ENCODE peak calls at places on chromosome 16, in six cellular contexts. One of them, this sample, is unnamed.

GRCh38 chr16:21283521-21284289 is 5.6 kb upstream of the CRYM start:
- DNase-seq in fibroblast of pulmonary artery: peak
- DNase-seq in ascending aorta: no peak
- DNase-seq in fibroblast of mammary gland: peak
- DNase-seq in uterus: peak
- DNase-seq in CD8-positive, alpha-beta T cell: no peak
- DNase-seq in this sample: peak

GRCh38 chr16:11386054-11386680 is 40.9 kb downstream of the RMI2 start:
- DNase-seq in fibroblast of pulmonary artery: no peak
- DNase-seq in ascending aorta: no peak
- DNase-seq in fibroblast of mammary gland: no peak
- DNase-seq in uterus: no peak
- DNase-seq in CD8-positive, alpha-beta T cell: no peak
- DNase-seq in this sample: no peak

GRCh38 chr16:58461640-58462039 is 38.3 kb upstream of the NDRG4 start:
- DNase-seq in fibroblast of pulmonary artery: no peak
- DNase-seq in ascending aorta: no peak
- DNase-seq in fibroblast of mammary gland: no peak
- DNase-seq in uterus: no peak
- DNase-seq in CD8-positive, alpha-beta T cell: no peak
- DNase-seq in this sample: no peak

GRCh38 chr16:12833939-12834338 is 30.3 kb upstream of the CPPED1 start:
- DNase-seq in fibroblast of pulmonary artery: no peak
- DNase-seq in ascending aorta: no peak
- DNase-seq in fibroblast of mammary gland: no peak
- DNase-seq in uterus: no peak
- DNase-seq in CD8-positive, alpha-beta T cell: no peak
- DNase-seq in this sample: peak

GRCh38 chr16:15650698-15651161 is 685 bp downstream of the NDE1 start:
- DNase-seq in fibroblast of pulmonary artery: peak
- DNase-seq in ascending aorta: no peak
- DNase-seq in fibroblast of mammary gland: peak
- DNase-seq in uterus: peak
- DNase-seq in CD8-positive, alpha-beta T cell: no peak
- DNase-seq in this sample: peak

GRCh38 chr16:83769397-83770008 is 38.3 kb upstream of the HSBP1 start:
- DNase-seq in fibroblast of pulmonary artery: no peak
- DNase-seq in ascending aorta: no peak
- DNase-seq in fibroblast of mammary gland: no peak
- DNase-seq in uterus: no peak
- DNase-seq in CD8-positive, alpha-beta T cell: no peak
- DNase-seq in this sample: no peak

GRCh38 chr16:21645261-21645721 is 7.1 kb downstream of the IGSF6 start:
- DNase-seq in fibroblast of pulmonary artery: no peak
- DNase-seq in ascending aorta: no peak
- DNase-seq in fibroblast of mammary gland: peak
- DNase-seq in uterus: no peak
- DNase-seq in CD8-positive, alpha-beta T cell: no peak
- DNase-seq in this sample: peak

GRCh38 chr16:12293913-12294312 is 317.4 kb downstream of the SNX29 start:
- DNase-seq in fibroblast of pulmonary artery: no peak
- DNase-seq in ascending aorta: no peak
- DNase-seq in fibroblast of mammary gland: no peak
- DNase-seq in uterus: no peak
- DNase-seq in CD8-positive, alpha-beta T cell: no peak
- DNase-seq in this sample: no peak

GRCh38 chr16:15557258-15557657 is 85.7 kb downstream of the MARF1 start:
- DNase-seq in fibroblast of pulmonary artery: no peak
- DNase-seq in ascending aorta: no peak
- DNase-seq in fibroblast of mammary gland: no peak
- DNase-seq in uterus: no peak
- DNase-seq in CD8-positive, alpha-beta T cell: no peak
- DNase-seq in this sample: no peak

GRCh38 chr16:48395375-48395774 is 10.2 kb upstream of the SIAH1 start:
- DNase-seq in fibroblast of pulmonary artery: no peak
- DNase-seq in ascending aorta: no peak
- DNase-seq in fibroblast of mammary gland: no peak
- DNase-seq in uterus: no peak
- DNase-seq in CD8-positive, alpha-beta T cell: no peak
- DNase-seq in this sample: no peak

GRCh38 chr16:50863673-50864144 is 121.8 kb downstream of the CYLD start:
- DNase-seq in fibroblast of pulmonary artery: no peak
- DNase-seq in ascending aorta: no peak
- DNase-seq in fibroblast of mammary gland: no peak
- DNase-seq in uterus: no peak
- DNase-seq in CD8-positive, alpha-beta T cell: no peak
- DNase-seq in this sample: no peak

GRCh38 chr16:30728904-30729672 is 19.1 kb upstream of the PHKG2 start:
- DNase-seq in fibroblast of pulmonary artery: no peak
- DNase-seq in ascending aorta: no peak
- DNase-seq in fibroblast of mammary gland: no peak
- DNase-seq in uterus: no peak
- DNase-seq in CD8-positive, alpha-beta T cell: no peak
- DNase-seq in this sample: no peak

GRCh38 chr16:9328386-9328785 is 236.9 kb downstream of the HAPSTR1 start:
- DNase-seq in fibroblast of pulmonary artery: no peak
- DNase-seq in ascending aorta: no peak
- DNase-seq in fibroblast of mammary gland: no peak
- DNase-seq in uterus: no peak
- DNase-seq in CD8-positive, alpha-beta T cell: no peak
- DNase-seq in this sample: no peak

GRCh38 chr16:50765866-50766265 is 24.0 kb downstream of the CYLD start:
- DNase-seq in fibroblast of pulmonary artery: no peak
- DNase-seq in ascending aorta: no peak
- DNase-seq in fibroblast of mammary gland: no peak
- DNase-seq in uterus: no peak
- DNase-seq in CD8-positive, alpha-beta T cell: no peak
- DNase-seq in this sample: no peak

GRCh38 chr16:27242868-27243590 is 25.5 kb downstream of the NSMCE1 start:
- DNase-seq in fibroblast of pulmonary artery: peak
- DNase-seq in ascending aorta: peak
- DNase-seq in fibroblast of mammary gland: peak
- DNase-seq in uterus: peak
- DNase-seq in CD8-positive, alpha-beta T cell: no peak
- DNase-seq in this sample: peak

GRCh38 chr16:56643080-56643778 is 4.8 kb downstream of the MT1A start:
- DNase-seq in fibroblast of pulmonary artery: peak
- DNase-seq in ascending aorta: peak
- DNase-seq in fibroblast of mammary gland: peak
- DNase-seq in uterus: peak
- DNase-seq in CD8-positive, alpha-beta T cell: peak
- DNase-seq in this sample: no peak

GRCh38 chr16:86876499-86876898 is 298.1 kb downstream of the FOXL1 start:
- DNase-seq in fibroblast of pulmonary artery: no peak
- DNase-seq in ascending aorta: no peak
- DNase-seq in fibroblast of mammary gland: no peak
- DNase-seq in uterus: no peak
- DNase-seq in CD8-positive, alpha-beta T cell: no peak
- DNase-seq in this sample: no peak

GRCh38 chr16:25966172-25967097 is 274.7 kb downstream of the HS3ST4 start:
- DNase-seq in fibroblast of pulmonary artery: no peak
- DNase-seq in ascending aorta: no peak
- DNase-seq in fibroblast of mammary gland: no peak
- DNase-seq in uterus: no peak
- DNase-seq in CD8-positive, alpha-beta T cell: no peak
- DNase-seq in this sample: no peak

GRCh38 chr16:50467943-50468748 is 80.0 kb upstream of the NKD1 start:
- DNase-seq in fibroblast of pulmonary artery: no peak
- DNase-seq in ascending aorta: no peak
- DNase-seq in fibroblast of mammary gland: no peak
- DNase-seq in uterus: no peak
- DNase-seq in CD8-positive, alpha-beta T cell: no peak
- DNase-seq in this sample: peak

GRCh38 chr16:48393843-48394703 is 8.9 kb upstream of the SIAH1 start:
- DNase-seq in fibroblast of pulmonary artery: peak
- DNase-seq in ascending aorta: no peak
- DNase-seq in fibroblast of mammary gland: peak
- DNase-seq in uterus: peak
- DNase-seq in CD8-positive, alpha-beta T cell: no peak
- DNase-seq in this sample: no peak

GRCh38 chr16:16021020-16021419 is 71.6 kb downstream of the ABCC1 start:
- DNase-seq in fibroblast of pulmonary artery: no peak
- DNase-seq in ascending aorta: no peak
- DNase-seq in fibroblast of mammary gland: no peak
- DNase-seq in uterus: no peak
- DNase-seq in CD8-positive, alpha-beta T cell: no peak
- DNase-seq in this sample: no peak

GRCh38 chr16:28289939-28290862 is 2.1 kb upstream of the SBK1 start:
- DNase-seq in fibroblast of pulmonary artery: no peak
- DNase-seq in ascending aorta: no peak
- DNase-seq in fibroblast of mammary gland: no peak
- DNase-seq in uterus: no peak
- DNase-seq in CD8-positive, alpha-beta T cell: no peak
- DNase-seq in this sample: no peak
- H3K4me3 ChIP-seq in fibroblast of pulmonary artery: no peak
- H3K4me3 ChIP-seq in ascending aorta: no peak
- H3K4me3 ChIP-seq in fibroblast of mammary gland: no peak
- H3K4me3 ChIP-seq in uterus: no peak
- H3K4me3 ChIP-seq in CD8-positive, alpha-beta T cell: no peak
- H3K4me3 ChIP-seq in this sample: no peak

GRCh38 chr16:2465653-2466415 is 5.3 kb upstream of the NTN3 start:
- DNase-seq in fibroblast of pulmonary artery: no peak
- DNase-seq in ascending aorta: no peak
- DNase-seq in fibroblast of mammary gland: no peak
- DNase-seq in uterus: no peak
- DNase-seq in CD8-positive, alpha-beta T cell: no peak
- DNase-seq in this sample: no peak
- TF ChIP-seq CTCF in fibroblast of pulmonary artery: peak
- TF ChIP-seq CTCF in ascending aorta: no peak
- TF ChIP-seq CTCF in fibroblast of mammary gland: peak
- TF ChIP-seq CTCF in uterus: no peak
- TF ChIP-seq CTCF in CD8-positive, alpha-beta T cell: no peak
- TF ChIP-seq CTCF in this sample: peak

DNA sequence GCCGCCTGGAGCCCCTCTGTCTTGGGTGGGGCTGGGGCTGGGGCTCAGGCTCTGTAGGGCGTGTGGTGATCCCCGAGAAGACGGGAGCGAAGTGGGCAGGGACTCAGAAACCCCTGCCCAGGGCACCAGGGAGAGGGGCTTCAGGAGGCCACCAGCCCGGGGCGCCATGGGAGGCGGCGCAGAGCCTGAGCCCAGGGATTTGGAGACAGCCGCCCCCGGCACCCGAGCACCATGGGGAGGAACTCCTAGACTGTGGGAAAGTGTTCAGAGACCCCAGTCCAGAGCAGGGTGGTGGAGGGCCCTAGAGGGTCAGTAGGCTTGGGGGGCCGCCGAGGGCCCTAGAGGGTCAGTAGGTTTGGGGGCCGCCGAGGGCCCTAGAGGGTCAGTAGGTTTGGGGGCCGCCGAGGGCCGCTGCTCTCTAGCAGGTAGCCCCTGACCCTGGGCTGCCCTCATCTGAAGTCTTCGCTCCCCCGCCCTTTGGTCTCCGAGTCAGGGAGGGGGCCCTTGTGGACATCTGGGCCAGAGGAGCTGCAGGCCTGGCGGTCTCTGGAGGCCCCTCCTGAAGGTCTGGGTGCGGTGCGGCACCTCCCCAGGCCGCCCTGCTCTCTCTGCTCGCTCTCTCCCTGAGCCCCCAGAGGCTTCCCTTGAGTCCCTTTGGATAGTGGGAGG is 734 bp downstream of the ARHGDIG start:
- DNase-seq in fibroblast of pulmonary artery: no peak
- DNase-seq in ascending aorta: no peak
- DNase-seq in fibroblast of mammary gland: no peak
- DNase-seq in uterus: no peak
- DNase-seq in CD8-positive, alpha-beta T cell: no peak
- DNase-seq in this sample: no peak
- H3K4me3 ChIP-seq in fibroblast of pulmonary artery: peak
- H3K4me3 ChIP-seq in ascending aorta: peak
- H3K4me3 ChIP-seq in fibroblast of mammary gland: no peak
- H3K4me3 ChIP-seq in uterus: no peak
- H3K4me3 ChIP-seq in CD8-positive, alpha-beta T cell: no peak
- H3K4me3 ChIP-seq in this sample: peak

GRCh38 chr16:4358831-4359561 is 7.9 kb upstream of the PAM16 start:
- DNase-seq in fibroblast of pulmonary artery: peak
- DNase-seq in ascending aorta: no peak
- DNase-seq in fibroblast of mammary gland: no peak
- DNase-seq in uterus: peak
- DNase-seq in CD8-positive, alpha-beta T cell: peak
- DNase-seq in this sample: no peak
- TF ChIP-seq CTCF in fibroblast of pulmonary artery: peak
- TF ChIP-seq CTCF in ascending aorta: peak
- TF ChIP-seq CTCF in fibroblast of mammary gland: peak
- TF ChIP-seq CTCF in uterus: peak
- TF ChIP-seq CTCF in CD8-positive, alpha-beta T cell: peak
- TF ChIP-seq CTCF in this sample: peak

DNA sequence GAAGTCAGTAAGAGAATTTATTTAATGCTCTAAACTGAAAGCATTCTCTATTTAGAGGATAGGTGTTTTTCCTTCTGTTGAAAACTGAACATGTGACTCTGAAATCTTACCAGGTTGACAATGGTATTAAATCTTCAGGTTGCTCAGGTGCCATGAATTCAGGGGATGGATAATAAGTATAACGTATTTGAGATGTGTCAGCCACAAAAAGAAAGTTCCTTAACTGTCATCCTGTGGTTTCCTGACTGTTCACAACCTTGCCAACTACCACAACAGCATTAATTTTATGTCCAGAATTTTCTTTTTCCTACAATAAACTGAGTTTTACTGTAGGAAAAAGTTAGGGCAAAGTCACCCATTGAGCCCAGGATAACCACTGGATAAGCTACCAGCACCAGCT is 243.3 kb upstream of the PSMD7 start:
- DNase-seq in fibroblast of pulmonary artery: no peak
- DNase-seq in ascending aorta: no peak
- DNase-seq in fibroblast of mammary gland: no peak
- DNase-seq in uterus: no peak
- DNase-seq in CD8-positive, alpha-beta T cell: no peak
- DNase-seq in this sample: no peak
- H3K4me3 ChIP-seq in fibroblast of pulmonary artery: no peak
- H3K4me3 ChIP-seq in ascending aorta: no peak
- H3K4me3 ChIP-seq in fibroblast of mammary gland: no peak
- H3K4me3 ChIP-seq in uterus: no peak
- H3K4me3 ChIP-seq in CD8-positive, alpha-beta T cell: no peak
- H3K4me3 ChIP-seq in this sample: no peak

GRCh38 chr16:67278773-67279295 is 498 bp upstream of the PLEKHG4 start:
- DNase-seq in fibroblast of pulmonary artery: no peak
- DNase-seq in ascending aorta: no peak
- DNase-seq in fibroblast of mammary gland: peak
- DNase-seq in uterus: peak
- DNase-seq in CD8-positive, alpha-beta T cell: peak
- DNase-seq in this sample: no peak
- TF ChIP-seq CTCF in fibroblast of pulmonary artery: no peak
- TF ChIP-seq CTCF in ascending aorta: no peak
- TF ChIP-seq CTCF in fibroblast of mammary gland: peak
- TF ChIP-seq CTCF in uterus: no peak
- TF ChIP-seq CTCF in CD8-positive, alpha-beta T cell: no peak
- TF ChIP-seq CTCF in this sample: peak

GRCh38 chr16:55324491-55325447 is 766 bp downstream of the IRX6 start:
- DNase-seq in fibroblast of pulmonary artery: no peak
- DNase-seq in ascending aorta: no peak
- DNase-seq in fibroblast of mammary gland: peak
- DNase-seq in uterus: no peak
- DNase-seq in CD8-positive, alpha-beta T cell: no peak
- DNase-seq in this sample: no peak
- H3K4me3 ChIP-seq in fibroblast of pulmonary artery: no peak
- H3K4me3 ChIP-seq in ascending aorta: no peak
- H3K4me3 ChIP-seq in fibroblast of mammary gland: no peak
- H3K4me3 ChIP-seq in uterus: no peak
- H3K4me3 ChIP-seq in CD8-positive, alpha-beta T cell: no peak
- H3K4me3 ChIP-seq in this sample: no peak

This sample was measured in astrocyte of the spinal cord.